ENCODE peak calls at places on chromosomes 2 and 18, in seven cellular contexts. S is NCI-H1694, T is H7, M is choroid plexus epithelial cell, V is MV-4-11, I is activated T-cell treated with anti-CD3 and anti-CD28 coated beads for 1 hour, G is frontal cortex. B is an unnamed sample.

GRCh38 chr2:30293303-30293912 is 62.1 kb downstream of the LBH start:
- DNase-seq in S (no peak), T (no peak), M (peak; percentile 17), V (peak; percentile 73), I (no peak), G (no peak), B (peak; percentile 57)

GRCh38 chr2:200860092-200860795 is 4.2 kb downstream of the CLK1 start:
- DNase-seq in S (no peak), T (no peak), M (peak; percentile 55), V (no peak), I (no peak), G (no peak), B (peak; percentile 74)

GRCh38 chr2:202327887-202328286 is 48.2 kb upstream of the BMPR2 start:
- DNase-seq in S (no peak), T (no peak), M (no peak), V (no peak), I (no peak), G (no peak), B (peak; percentile 46)

GRCh38 chr2:221156335-221156734 is 415.8 kb downstream of the EPHA4 start:
- DNase-seq in S (no peak), T (peak; percentile 21), M (no peak), V (no peak), I (no peak), G (no peak), B (no peak)

GRCh38 chr2:68745006-68745405 is 10.4 kb downstream of the ARHGAP25 start:
- DNase-seq in S (no peak), T (no peak), M (no peak), V (no peak), I (no peak), G (no peak), B (no peak)

GRCh38 chr2:644871-645270 is 32.3 kb downstream of the TMEM18 start:
- DNase-seq in S (no peak), T (no peak), M (no peak), V (no peak), I (no peak), G (no peak), B (no peak)

GRCh38 chr2:17800693-17801458 is 15.4 kb upstream of the MSGN1 start:
- DNase-seq in S (no peak), T (no peak), M (no peak), V (no peak), I (no peak), G (no peak), B (no peak)

GRCh38 chr18:49907346-49907929 is 94.1 kb upstream of the ACAA2 start:
- DNase-seq in S (peak; percentile 32), T (no peak), M (peak; percentile 54), V (no peak), I (no peak), G (no peak), B (peak; percentile 52)

GRCh38 chr2:217919204-217919603 is 83.6 kb downstream of the TNS1 start:
- DNase-seq in S (no peak), T (peak; percentile 63), M (no peak), V (no peak), I (no peak), G (no peak), B (no peak)

GRCh38 chr2:39313575-39313974 is 69.8 kb upstream of the CDKL4 start:
- DNase-seq in S (no peak), T (no peak), M (peak; percentile 28), V (peak; percentile 66), I (no peak), G (no peak), B (peak; percentile 20)

GRCh38 chr2:100427627-100428258 is 10.3 kb upstream of the CHST10 start:
- DNase-seq in S (peak; percentile 63), T (peak; percentile 61), M (peak; percentile 77), V (no peak), I (peak; percentile 65), G (no peak), B (peak; percentile 70)

GRCh38 chr2:181104512-181105121 is 124.2 kb downstream of the UBE2E3 start:
- DNase-seq in S (peak; percentile 90), T (peak; percentile 10), M (peak; percentile 89), V (peak; percentile 54), I (no peak), G (peak; percentile 1), B (peak; percentile 87)

GRCh38 chr2:174729797-174730529 is 34.3 kb downstream of the CHRNA1 start:
- DNase-seq in S (no peak), T (peak; percentile 88), M (peak; percentile 26), V (no peak), I (no peak), G (no peak), B (peak; percentile 12)

GRCh38 chr18:32582455-32582854 is 111.8 kb upstream of the GAREM1 start:
- DNase-seq in S (no peak), T (no peak), M (no peak), V (no peak), I (no peak), G (no peak), B (no peak)

GRCh38 chr2:8501061-8501460 is 180.8 kb upstream of the ID2 start:
- DNase-seq in S (no peak), T (no peak), M (no peak), V (no peak), I (no peak), G (no peak), B (no peak)

GRCh38 chr2:126882736-126883660 is 15.7 kb upstream of the TEX51 start:
- DNase-seq in S (no peak), T (no peak), M (no peak), V (no peak), I (no peak), G (no peak), B (no peak)

GRCh38 chr2:71943238-71944182 is 204.2 kb downstream of the CYP26B1 start:
- DNase-seq in S (no peak), T (peak; percentile 17), M (no peak), V (peak; percentile 28), I (no peak), G (no peak), B (peak; percentile 47)

GRCh38 chr2:98775146-98775988 is 44.4 kb upstream of the MGAT4A start:
- DNase-seq in S (peak; percentile 97), T (no peak), M (no peak), V (no peak), I (no peak), G (no peak), B (no peak)

GRCh38 chr18:50819027-50819726 is 639 bp downstream of the MRO start:
- DNase-seq in S (no peak), T (peak; percentile 82), M (no peak), V (no peak), I (no peak), G (no peak), B (peak; percentile 18)

GRCh38 chr2:196263181-196263747 is 91.9 kb upstream of the STK17B start:
- DNase-seq in S (no peak), T (no peak), M (peak; percentile 91), V (peak; percentile 82), I (no peak), G (no peak), B (peak; percentile 47)

GRCh38 chr2:10977636-10978035 is 65.9 kb downstream of the KCNF1 start:
- DNase-seq in S (no peak), T (peak; percentile 80), M (peak; percentile 22), V (no peak), I (no peak), G (no peak), B (no peak)

GRCh38 chr2:204604061-204604460 is 58.8 kb downstream of the PARD3B start:
- DNase-seq in S (no peak), T (no peak), M (peak; percentile 54), V (no peak), I (no peak), G (no peak), B (peak; percentile 16)

GRCh38 chr2:20568501-20569463 is 82.1 kb downstream of the HS1BP3 start:
- DNase-seq in S (no peak), T (no peak), M (peak; percentile 77), V (no peak), I (no peak), G (no peak), B (peak; percentile 83)

GRCh38 chr2:172749377-172749776 is 13.7 kb downstream of the RAPGEF4 start:
- DNase-seq in S (no peak), T (no peak), M (no peak), V (no peak), I (no peak), G (no peak), B (no peak)

GRCh38 chr2:65661980-65662653 is 229.7 kb upstream of the SPRED2 start:
- DNase-seq in S (no peak), T (no peak), M (peak; percentile 11), V (no peak), I (no peak), G (no peak), B (peak; percentile 14)

GRCh38 chr2:15293262-15293937 is 267.7 kb downstream of the NBAS start:
- DNase-seq in S (no peak), T (no peak), M (no peak), V (no peak), I (no peak), G (no peak), B (no peak)

GRCh38 chr2:216991563-216991962 is 131.7 kb upstream of the TNP1 start:
- DNase-seq in S (no peak), T (no peak), M (peak; percentile 74), V (no peak), I (no peak), G (no peak), B (peak; percentile 3)

B was measured in cardiac fibroblast.